ENCODE peak calls at places on chromosomes 3 and 15, in ten cellular contexts. A, B, L, Z, C, H, P, R, K and U are unnamed samples.

GRCh38 chr15:41917767-41918430 is 24.0 kb upstream of the SPTBN5 start:
- DNase-seq in P (no peak), K (peak; percentile 78), L (no peak), A (no peak), H (no peak), C (peak; percentile 80), B (no peak), R (no peak), Z (no peak), U (peak; percentile 79)

GRCh38 chr15:34584321-34584668 is 844 bp upstream of the GOLGA8B start:
- DNase-seq in C (no peak), K (no peak), A (no peak), B (no peak), Z (no peak), R (no peak), H (no peak), P (no peak), L (no peak), U (no peak)

GRCh38 chr3:151330899-151331298 is 1.6 kb upstream of the P2RY13 start:
- DNase-seq in H (no peak), Z (no peak), C (no peak), R (no peak), B (no peak), P (no peak), L (no peak), K (peak; percentile 15), A (no peak), U (no peak)

GRCh38 chr15:67109141-67110034 is 44.0 kb downstream of the SMAD3 start:
- DNase-seq in K (peak; percentile 92), A (peak; percentile 15), P (peak; percentile 76), Z (peak; percentile 48), H (no peak), R (peak; percentile 81), B (no peak), C (peak; percentile 59), L (peak; percentile 77), U (peak; percentile 98)

GRCh38 chr15:91289324-91289723 is 189.3 kb downstream of the SV2B start:
- DNase-seq in K (no peak), L (no peak), B (peak; percentile 17), Z (peak; percentile 16), A (no peak), P (no peak), C (no peak), R (no peak), H (peak; percentile 3), U (no peak)

GRCh38 chr3:149042766-149043386 is 43.5 kb downstream of the HLTF start:
- DNase-seq in A (no peak), P (peak; percentile 26), L (no peak), Z (peak; percentile 41), C (no peak), B (no peak), K (peak; percentile 67), H (peak; percentile 49), R (peak; percentile 26), U (peak; percentile 54)

GRCh38 chr15:88491158-88491557 is 23.6 kb downstream of the MRPS11 start:
- DNase-seq in R (no peak), P (no peak), Z (no peak), A (no peak), C (no peak), B (peak; percentile 62), H (no peak), K (no peak), L (no peak), U (no peak)

GRCh38 chr15:71804695-71805470 is 5.5 kb upstream of the NR2E3 start:
- DNase-seq in K (no peak), R (no peak), A (no peak), P (no peak), L (no peak), H (peak; percentile 9), Z (no peak), B (peak; percentile 87), C (peak; percentile 22), U (no peak)

GRCh38 chr15:60703196-60703933 is 224.4 kb upstream of the ICE2 start:
- DNase-seq in K (no peak), A (no peak), R (no peak), H (no peak), P (no peak), L (no peak), C (peak; percentile 13), Z (no peak), B (no peak), U (no peak)

GRCh38 chr15:66679657-66680108 is 22.4 kb upstream of the SMAD6 start:
- DNase-seq in H (no peak), B (no peak), R (no peak), Z (no peak), C (no peak), A (no peak), L (no peak), P (no peak), K (no peak), U (no peak)

GRCh38 chr3:161274691-161275298 is 53.7 kb downstream of the NMD3 start:
- DNase-seq in R (no peak), C (peak; percentile 49), L (no peak), K (peak; percentile 66), H (peak; percentile 33), Z (peak; percentile 33), B (peak; percentile 74), A (no peak), P (peak; percentile 27), U (peak; percentile 68)

GRCh38 chr3:153042088-153042487 is 119.9 kb upstream of the RAP2B start:
- DNase-seq in R (no peak), A (no peak), K (no peak), L (no peak), H (no peak), Z (no peak), B (no peak), P (no peak), C (no peak), U (no peak)

GRCh38 chr3:54578417-54578816 is 349.4 kb downstream of the LRTM1 start:
- DNase-seq in Z (no peak), A (no peak), K (peak; percentile 51), H (no peak), C (no peak), B (no peak), L (no peak), P (no peak), R (no peak), U (no peak)

GRCh38 chr3:131083190-131083863 is 56.6 kb downstream of the NEK11 start:
- DNase-seq in R (no peak), L (no peak), P (peak; percentile 22), H (peak; percentile 86), Z (no peak), C (peak; percentile 68), K (peak; percentile 38), A (peak; percentile 80), B (peak; percentile 79), U (peak; percentile 5)

GRCh38 chr15:71666723-71667122 is 143.6 kb upstream of the NR2E3 start:
- DNase-seq in H (no peak), K (no peak), B (no peak), A (no peak), L (no peak), C (no peak), Z (no peak), P (no peak), R (no peak), U (no peak)

GRCh38 chr3:65318231-65318630 is 630.4 kb upstream of the ADAMTS9 start:
- DNase-seq in H (no peak), Z (no peak), P (no peak), C (no peak), K (peak; percentile 38), A (no peak), R (no peak), B (no peak), L (no peak), U (no peak)